ENCODE peak calls at places on chromosomes 5 and 9, in six cellular contexts. B is LoVo, N is M059J, I is skeletal muscle cell, J is HEK293T, G is substantia nigra. L is an unnamed sample.

GRCh38 chr9:98775831-98776441 is 20.4 kb downstream of the ANKS6 start:
- DNase-seq in G (no peak), J (peak), N (peak), I (no peak), B (peak), L (peak)

GRCh38 chr9:126589349-126589748 is 24.4 kb upstream of the LMX1B start:
- DNase-seq in N (no peak), G (no peak), I (no peak), B (no peak), J (no peak), L (no peak)

GRCh38 chr5:179201986-179202385 is 141.8 kb downstream of the ZNF354C start:
- DNase-seq in I (no peak), B (no peak), N (no peak), J (no peak), G (no peak), L (no peak)

GRCh38 chr5:116424258-116424615 is 150.4 kb downstream of the SEMA6A start:
- DNase-seq in B (no peak), I (no peak), N (no peak), J (no peak), G (no peak), L (no peak)

GRCh38 chr9:78023003-78023741 is 8.4 kb downstream of the GNAQ start:
- DNase-seq in J (no peak), B (peak), G (peak), I (peak), N (peak), L (peak)

GRCh38 chr9:136882109-136882946 is 4.0 kb upstream of the TRAF2 start:
- DNase-seq in N (peak), G (no peak), B (peak), J (no peak), I (peak), L (peak)

GRCh38 chr5:81147970-81148571 is 85.1 kb upstream of the CKMT2 start:
- DNase-seq in B (no peak), J (no peak), N (no peak), G (no peak), I (no peak), L (no peak)

GRCh38 chr5:128228506-128228905 is 144.9 kb downstream of the SLC12A2 start:
- DNase-seq in I (peak), N (peak), G (no peak), J (no peak), B (no peak), L (no peak)